ENCODE peak calls at places on chromosomes 6 and 20, in six cellular contexts. Y is NB4, B is MCF 10A, S is fibroblast of pulmonary artery, O is BJ, I is cardiac fibroblast. F is an unnamed sample.

GRCh38 chr6:131212024-131212423 is 76.8 kb downstream of the AKAP7 start:
- DNase-seq in Y (no peak), I (no peak), B (peak), O (no peak), S (no peak), F (no peak)

GRCh38 chr20:18057994-18058349 is 256 bp upstream of the OVOL2 start:
- DNase-seq in B (no peak), O (no peak), Y (no peak), I (no peak), S (no peak), F (no peak)

GRCh38 chr6:7615611-7616383 is 25.8 kb downstream of the SNRNP48 start:
- DNase-seq in S (peak), B (peak), I (peak), O (no peak), Y (peak), F (peak)

GRCh38 chr6:161257778-161258457 is 15.9 kb downstream of the AGPAT4 start:
- DNase-seq in B (peak), S (peak), O (peak), Y (no peak), I (peak), F (peak)

GRCh38 chr6:147226877-147227276 is 22.7 kb downstream of the STXBP5 start:
- DNase-seq in I (no peak), Y (no peak), O (no peak), B (no peak), S (no peak), F (no peak)

GRCh38 chr6:77463308-77463880 is at the start of gene HTR1B:
- DNase-seq in Y (no peak), O (no peak), S (no peak), I (no peak), B (no peak), F (peak)

GRCh38 chr6:6656287-6656686 is 67.8 kb downstream of the LY86 start:
- DNase-seq in S (no peak), O (no peak), B (no peak), I (no peak), Y (no peak), F (no peak)

GRCh38 chr20:25468126-25469075 is 60.9 kb downstream of the GINS1 start:
- DNase-seq in Y (no peak), B (no peak), O (no peak), I (no peak), S (no peak), F (no peak)

GRCh38 chr6:94478178-94479140 is 1059.1 kb upstream of the EPHA7 start:
- DNase-seq in I (no peak), O (no peak), S (no peak), Y (peak), B (no peak), F (no peak)

GRCh38 chr20:14062171-14062570 is 66.9 kb downstream of the MACROD2 start:
- DNase-seq in O (no peak), Y (no peak), I (no peak), S (no peak), B (no peak), F (no peak)

DNA sequence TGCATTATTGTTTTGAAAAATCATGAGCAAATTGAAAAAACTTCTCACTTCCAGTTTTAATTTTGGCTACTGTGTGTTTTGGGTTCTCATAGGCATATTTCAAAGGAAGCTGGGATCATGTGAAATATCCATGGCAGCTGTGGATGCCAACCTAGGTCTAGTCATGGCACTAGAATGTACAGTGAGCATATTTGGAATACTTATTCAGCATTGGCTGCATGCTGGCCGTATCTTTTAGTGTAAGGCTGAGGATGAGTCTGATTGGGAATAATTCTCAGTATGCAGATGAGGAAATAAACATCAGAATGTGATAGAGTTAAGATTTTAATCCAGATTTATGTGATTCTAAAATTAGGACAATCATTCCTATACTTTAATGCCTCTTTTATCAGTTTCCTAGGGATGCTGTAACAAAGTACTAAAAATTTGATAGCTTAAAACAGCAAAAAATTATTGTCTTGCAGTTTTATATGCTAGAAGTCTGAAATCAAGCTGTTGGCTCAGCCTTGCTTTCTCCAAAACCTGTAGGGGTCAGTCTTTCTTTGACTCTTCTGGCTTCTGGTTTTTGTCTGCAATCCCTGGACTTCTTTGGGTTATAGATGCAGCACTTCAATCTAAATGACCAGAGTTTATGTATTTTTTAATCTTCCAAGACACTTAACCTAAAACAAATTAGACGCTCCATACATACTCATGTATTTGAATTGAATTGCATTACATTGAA is 37.7 kb upstream of the DEFB112 start:
- DNase-seq in B (peak), I (peak), S (peak), Y (no peak), O (peak), F (no peak)
- TF ChIP-seq CTCF in B (no peak), I (no peak), S (no peak), Y (no peak), O (peak), F (no peak)

GRCh38 chr20:22315771-22316170 is 268.6 kb downstream of the FOXA2 start:
- DNase-seq in I (no peak), Y (no peak), O (no peak), B (no peak), S (no peak), F (no peak)

GRCh38 chr20:22308934-22309333 is 275.4 kb downstream of the FOXA2 start:
- DNase-seq in Y (no peak), S (no peak), O (no peak), B (no peak), I (no peak), F (no peak)

DNA sequence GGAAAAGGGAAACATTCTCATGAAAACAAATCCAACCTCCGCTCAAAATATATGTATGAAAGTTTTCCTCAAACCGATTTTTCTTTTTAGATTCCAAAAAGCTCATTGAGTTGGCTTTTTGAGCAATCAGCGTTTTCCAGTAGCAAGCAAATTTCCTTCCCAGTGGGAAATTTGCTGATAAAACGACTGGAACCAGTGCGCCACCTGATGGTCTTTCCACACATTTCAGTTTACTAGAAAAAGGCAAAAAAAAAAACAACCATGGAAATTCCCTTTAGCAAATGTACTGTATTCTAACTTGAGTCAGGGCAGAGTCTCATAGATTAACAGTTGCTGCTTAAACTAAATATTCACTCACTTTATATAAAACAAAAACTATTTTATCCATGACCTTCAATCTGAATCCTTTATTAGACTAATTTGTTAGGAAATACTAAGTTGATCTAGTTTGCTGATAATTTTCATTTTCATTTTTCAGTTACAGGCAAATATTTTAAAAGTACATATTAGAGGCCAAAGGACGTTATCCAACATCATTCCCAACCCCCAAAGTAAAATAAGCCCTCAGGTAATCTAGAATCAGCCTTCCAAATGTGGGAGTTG is 271.5 kb downstream of the FOXA2 start:
- DNase-seq in I (peak), Y (peak), B (peak), S (peak), O (no peak), F (peak)
- TF ChIP-seq CTCF in I (peak), Y (peak), B (peak), S (peak), O (peak), F (peak)

DNA sequence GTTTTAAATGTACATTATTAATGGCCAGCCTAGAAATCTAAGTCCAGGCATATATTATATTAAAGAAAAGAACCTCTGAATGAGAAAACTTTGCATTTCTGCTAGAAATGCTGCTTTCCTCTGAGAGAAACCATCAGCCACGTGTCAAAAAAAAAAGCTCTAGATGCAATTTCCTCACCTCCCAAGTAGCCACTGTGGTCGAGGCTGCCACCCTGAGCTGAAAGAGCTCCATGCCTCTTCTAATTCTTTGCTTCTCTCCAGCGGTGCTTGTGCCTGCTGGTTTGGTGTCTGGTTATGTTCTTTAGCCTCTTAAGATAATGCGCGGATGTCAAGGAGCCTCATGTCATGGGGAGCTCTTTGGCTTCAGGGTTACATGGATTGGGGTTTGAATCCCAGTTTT is 316.0 kb downstream of the TFAP2C start:
- DNase-seq in S (no peak), Y (peak), O (no peak), I (no peak), B (no peak), F (no peak)
- TF ChIP-seq CTCF in S (no peak), Y (no peak), O (peak), I (no peak), B (no peak), F (no peak)

GRCh38 chr6:55668625-55669024 is 89.6 kb upstream of the HMGCLL1 start:
- DNase-seq in O (no peak), I (peak), B (no peak), S (peak), Y (no peak), F (peak)
- TF ChIP-seq CTCF in O (no peak), I (no peak), B (no peak), S (no peak), Y (no peak), F (no peak)